ENCODE peak calls at places on chromosomes 3 and 15, in six cellular contexts. One of them, this sample, is unnamed.

GRCh38 chr15:58506787-58507671 is 75.2 kb downstream of the LIPC start:
- DNase-seq in mucosa of descending colon: no peak
- DNase-seq in AG04450: no peak
- DNase-seq in psoas muscle: no peak
- DNase-seq in fibroblast of pulmonary artery: no peak
- DNase-seq in cardiac fibroblast: no peak
- DNase-seq in this sample: no peak

GRCh38 chr3:15512173-15512572 is 9.3 kb downstream of the COLQ start:
- DNase-seq in AG04450: peak; percentile 7
- DNase-seq in psoas muscle: peak; percentile 79
- DNase-seq in cardiac fibroblast: peak; percentile 25
- DNase-seq in fibroblast of pulmonary artery: peak; percentile 47
- DNase-seq in mucosa of descending colon: no peak
- DNase-seq in this sample: peak; percentile 6

GRCh38 chr3:122572940-122573412 is 4.5 kb upstream of the PARP15 start:
- DNase-seq in psoas muscle: no peak
- DNase-seq in AG04450: no peak
- DNase-seq in fibroblast of pulmonary artery: peak; percentile 51
- DNase-seq in cardiac fibroblast: peak; percentile 65
- DNase-seq in mucosa of descending colon: no peak
- DNase-seq in this sample: peak; percentile 75

GRCh38 chr3:152684279-152684678 is 150.7 kb upstream of the P2RY1 start:
- DNase-seq in cardiac fibroblast: no peak
- DNase-seq in AG04450: no peak
- DNase-seq in mucosa of descending colon: no peak
- DNase-seq in psoas muscle: no peak
- DNase-seq in fibroblast of pulmonary artery: no peak
- DNase-seq in this sample: no peak

GRCh38 chr15:67906382-67906781 is 66.5 kb upstream of the RNU6-1 start:
- DNase-seq in AG04450: no peak
- DNase-seq in mucosa of descending colon: no peak
- DNase-seq in cardiac fibroblast: peak; percentile 18
- DNase-seq in psoas muscle: no peak
- DNase-seq in fibroblast of pulmonary artery: peak; percentile 56
- DNase-seq in this sample: peak; percentile 32

GRCh38 chr3:109125902-109126301 is 8.0 kb upstream of the MORC1 start:
- DNase-seq in mucosa of descending colon: no peak
- DNase-seq in psoas muscle: no peak
- DNase-seq in fibroblast of pulmonary artery: no peak
- DNase-seq in AG04450: no peak
- DNase-seq in cardiac fibroblast: no peak
- DNase-seq in this sample: no peak

GRCh38 chr3:22361465-22361864 is 610.5 kb upstream of the ZNF385D start:
- DNase-seq in fibroblast of pulmonary artery: peak; percentile 7
- DNase-seq in mucosa of descending colon: no peak
- DNase-seq in cardiac fibroblast: peak; percentile 39
- DNase-seq in AG04450: no peak
- DNase-seq in psoas muscle: no peak
- DNase-seq in this sample: no peak

GRCh38 chr15:52730163-52730562 is 51.0 kb upstream of the ATOSA start:
- DNase-seq in psoas muscle: no peak
- DNase-seq in mucosa of descending colon: no peak
- DNase-seq in cardiac fibroblast: peak; percentile 74
- DNase-seq in AG04450: no peak
- DNase-seq in fibroblast of pulmonary artery: peak; percentile 60
- DNase-seq in this sample: peak; percentile 33

GRCh38 chr15:62940755-62941361 is 101.7 kb upstream of the TPM1 start:
- DNase-seq in psoas muscle: peak; percentile 87
- DNase-seq in cardiac fibroblast: peak; percentile 95
- DNase-seq in mucosa of descending colon: peak; percentile 37
- DNase-seq in fibroblast of pulmonary artery: peak; percentile 92
- DNase-seq in AG04450: peak; percentile 80
- DNase-seq in this sample: peak; percentile 93

GRCh38 chr3:123766195-123767019 is 117.7 kb downstream of the MYLK start:
- DNase-seq in psoas muscle: no peak
- DNase-seq in cardiac fibroblast: no peak
- DNase-seq in mucosa of descending colon: no peak
- DNase-seq in AG04450: no peak
- DNase-seq in fibroblast of pulmonary artery: no peak
- DNase-seq in this sample: no peak

GRCh38 chr3:174206607-174207192 is 652.4 kb upstream of the NAALADL2 start:
- DNase-seq in fibroblast of pulmonary artery: no peak
- DNase-seq in psoas muscle: no peak
- DNase-seq in cardiac fibroblast: no peak
- DNase-seq in AG04450: no peak
- DNase-seq in mucosa of descending colon: no peak
- DNase-seq in this sample: no peak

GRCh38 chr3:53885239-53885638 is 3.3 kb upstream of the ACTR8 start:
- DNase-seq in mucosa of descending colon: no peak
- DNase-seq in fibroblast of pulmonary artery: no peak
- DNase-seq in AG04450: no peak
- DNase-seq in cardiac fibroblast: peak; percentile 42
- DNase-seq in psoas muscle: no peak
- DNase-seq in this sample: no peak

GRCh38 chr3:32836601-32837000 is 18.8 kb downstream of the TRIM71 start:
- DNase-seq in fibroblast of pulmonary artery: no peak
- DNase-seq in psoas muscle: no peak
- DNase-seq in mucosa of descending colon: no peak
- DNase-seq in AG04450: no peak
- DNase-seq in cardiac fibroblast: no peak
- DNase-seq in this sample: no peak
- H3K4me3 ChIP-seq in fibroblast of pulmonary artery: no peak overlapping the region
- H3K4me3 ChIP-seq in psoas muscle: no peak overlapping the region
- H3K4me3 ChIP-seq in mucosa of descending colon: no peak overlapping the region
- H3K4me3 ChIP-seq in AG04450: no peak overlapping the region
- H3K4me3 ChIP-seq in cardiac fibroblast: no peak overlapping the region
- H3K4me3 ChIP-seq in this sample: no peak overlapping the region

GRCh38 chr3:128875556-128876120 is 3.8 kb upstream of the ACAD9 start:
- DNase-seq in psoas muscle: peak; percentile 65
- DNase-seq in cardiac fibroblast: peak; percentile 34
- DNase-seq in AG04450: no peak
- DNase-seq in mucosa of descending colon: peak; percentile 39
- DNase-seq in fibroblast of pulmonary artery: peak; percentile 23
- DNase-seq in this sample: no peak
- TF ChIP-seq CTCF in psoas muscle: peak; percentile 29
- TF ChIP-seq CTCF in cardiac fibroblast: peak; percentile 55
- TF ChIP-seq CTCF in AG04450: peak; percentile 51
- TF ChIP-seq CTCF in mucosa of descending colon: no peak
- TF ChIP-seq CTCF in fibroblast of pulmonary artery: peak; percentile 49
- TF ChIP-seq CTCF in this sample: peak; percentile 57

DNA sequence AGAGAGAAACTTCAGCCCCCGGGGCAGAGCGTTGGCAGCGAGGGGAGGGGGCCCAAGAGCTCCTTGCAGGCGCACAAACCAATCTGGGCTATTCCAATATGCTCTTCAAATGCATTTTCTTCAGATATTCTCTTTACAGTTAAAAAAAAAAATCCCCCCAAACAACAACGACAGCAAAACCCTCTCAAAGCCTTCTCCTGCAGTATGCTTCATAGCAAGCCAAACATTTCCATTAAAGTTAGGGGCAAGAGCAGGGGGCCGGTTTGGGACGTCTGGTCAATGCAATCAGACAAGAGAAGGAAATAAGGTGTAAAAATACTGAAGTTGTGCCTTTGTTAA is 237 bp upstream of the CTXND1 start:
- DNase-seq in mucosa of descending colon: no peak
- DNase-seq in AG04450: no peak
- DNase-seq in cardiac fibroblast: no peak
- DNase-seq in fibroblast of pulmonary artery: no peak
- DNase-seq in psoas muscle: no peak
- DNase-seq in this sample: no peak
- H3K4me3 ChIP-seq in mucosa of descending colon: no peak overlapping the region
- H3K4me3 ChIP-seq in AG04450: no peak overlapping the region
- H3K4me3 ChIP-seq in cardiac fibroblast: no peak overlapping the region
- H3K4me3 ChIP-seq in fibroblast of pulmonary artery: no peak overlapping the region
- H3K4me3 ChIP-seq in psoas muscle: peak overlapping the region; percentile 62
- H3K4me3 ChIP-seq in this sample: no peak overlapping the region

GRCh38 chr15:60591491-60592385 is 112.8 kb upstream of the ICE2 start:
- DNase-seq in cardiac fibroblast: peak; percentile 37
- DNase-seq in mucosa of descending colon: peak; percentile 65
- DNase-seq in AG04450: no peak
- DNase-seq in psoas muscle: peak; percentile 87
- DNase-seq in fibroblast of pulmonary artery: no peak
- DNase-seq in this sample: no peak
- TF ChIP-seq CTCF in cardiac fibroblast: no peak
- TF ChIP-seq CTCF in mucosa of descending colon: no peak
- TF ChIP-seq CTCF in AG04450: no peak
- TF ChIP-seq CTCF in psoas muscle: peak; percentile 19
- TF ChIP-seq CTCF in fibroblast of pulmonary artery: no peak
- TF ChIP-seq CTCF in this sample: no peak

This sample was measured in fibroblast of villous mesenchyme.